ENCODE peak calls at places on chromosome 13, in six cellular contexts. O is GOT3; I is activated CD4-positive, CD25-positive, alpha-beta regulatory T cell treated with anti-CD3 and anti-CD28 coated beads, Interleukin-2, amount 50 U/mL, for 16 hours; Y is sigmoid colon; R is frontal cortex; J is activated CD4-positive, alpha-beta T cell treated with anti-CD3 and anti-CD28 coated beads, Interleukin-2, amount 50 U/mL, for 4 hours. U is an unnamed sample.

GRCh38 chr13:110354715-110355473 is 47.8 kb downstream of the COL4A2 start:
- DNase-seq in O (no peak), I (no peak), Y (no peak), R (no peak), J (no peak), U (no peak)

GRCh38 chr13:33296793-33297425 is 11.4 kb upstream of the STARD13 start:
- DNase-seq in O (no peak), I (no peak), Y (no peak), R (no peak), J (no peak), U (no peak)

GRCh38 chr13:52359534-52359933 is 46.4 kb downstream of the THSD1 start:
- DNase-seq in O (no peak), I (no peak), Y (no peak), R (no peak), J (no peak), U (no peak)

GRCh38 chr13:96680898-96681297 is 313.4 kb downstream of the OXGR1 start:
- DNase-seq in O (no peak), I (no peak), Y (no peak), R (no peak), J (no peak), U (no peak)

GRCh38 chr13:50580684-50581305 is 262.7 kb downstream of the DLEU7 start:
- DNase-seq in O (no peak), I (no peak), Y (no peak), R (no peak), J (no peak), U (peak; percentile 70)

GRCh38 chr13:77415253-77416127 is 88.6 kb upstream of the MYCBP2 start:
- DNase-seq in O (no peak), I (no peak), Y (no peak), R (no peak), J (no peak), U (no peak)

GRCh38 chr13:106527806-106528205 is 7.7 kb downstream of the EFNB2 start:
- DNase-seq in O (no peak), I (no peak), Y (no peak), R (no peak), J (no peak), U (no peak)

GRCh38 chr13:99969368-99969933 is 2.1 kb downstream of the ZIC5 start:
- DNase-seq in O (no peak), I (no peak), Y (no peak), R (no peak), J (no peak), U (no peak)

GRCh38 chr13:40344270-40345148 is 321.9 kb downstream of the FOXO1 start:
- DNase-seq in O (no peak), I (no peak), Y (no peak), R (no peak), J (no peak), U (no peak)

GRCh38 chr13:75417647-75418046 is 64.3 kb downstream of the TBC1D4 start:
- DNase-seq in O (no peak), I (no peak), Y (no peak), R (no peak), J (no peak), U (no peak)

GRCh38 chr13:87671031-87671823 is at the start of gene SLITRK5:
- DNase-seq in O (peak; percentile 9), I (no peak), Y (peak; percentile 80), R (peak; percentile 73), J (peak; percentile 12), U (no peak)

GRCh38 chr13:111458001-111458531 is 137.6 kb downstream of the TEX29 start:
- DNase-seq in O (no peak), I (no peak), Y (no peak), R (no peak), J (no peak), U (no peak)

GRCh38 chr13:34174671-34175145 is 356.8 kb downstream of the RFC3 start:
- DNase-seq in O (no peak), I (no peak), Y (no peak), R (no peak), J (no peak), U (peak; percentile 61)

GRCh38 chr13:109145631-109146030 is 516.2 kb downstream of the MYO16 start:
- DNase-seq in O (no peak), I (no peak), Y (no peak), R (peak; percentile 64), J (no peak), U (no peak)

GRCh38 chr13:24225930-24226329 is 65.4 kb downstream of the SPATA13 start:
- DNase-seq in O (no peak), I (no peak), Y (no peak), R (no peak), J (no peak), U (no peak)

GRCh38 chr13:24995225-24995804 is 100.6 kb upstream of the PABPC3 start:
- DNase-seq in O (no peak), I (peak; percentile 30), Y (peak; percentile 77), R (peak; percentile 58), J (peak; percentile 36), U (peak; percentile 45)

GRCh38 chr13:26558074-26558805 is 757 bp downstream of the WASF3 start:
- DNase-seq in O (no peak), I (no peak), Y (no peak), R (peak; percentile 38), J (no peak), U (no peak)